ENCODE peak calls at places on chromosomes 6 and 20, in six cellular contexts. B is Peyer's patch, M is cardiac fibroblast, O is PC-9, Q is lower lobe of right lung, K is tibial nerve. N is an unnamed sample.

GRCh38 chr6:83431545-83432165 is 804 bp upstream of the ME1 start:
- DNase-seq in B (peak), M (no peak), O (peak), Q (no peak), K (no peak), N (no peak)

GRCh38 chr6:37779902-37780628 is 39.5 kb upstream of the ZFAND3 start:
- DNase-seq in B (no peak), M (no peak), O (no peak), Q (no peak), K (no peak), N (no peak)

GRCh38 chr6:147226163-147226724 is 22.0 kb downstream of the STXBP5 start:
- DNase-seq in B (no peak), M (no peak), O (no peak), Q (no peak), K (no peak), N (no peak)

GRCh38 chr20:50312682-50313187 is 122.1 kb downstream of the CEBPB start:
- DNase-seq in B (no peak), M (peak), O (no peak), Q (peak), K (peak), N (peak)

GRCh38 chr6:74705451-74705850 is 500.4 kb downstream of the COL12A1 start:
- DNase-seq in B (no peak), M (no peak), O (no peak), Q (no peak), K (no peak), N (no peak)

GRCh38 chr20:56247954-56248782 is at the start of gene MC3R:
- DNase-seq in B (no peak), M (peak), O (peak), Q (peak), K (peak), N (peak)

GRCh38 chr20:61464634-61465033 is 212.6 kb downstream of the CDH4 start:
- DNase-seq in B (no peak), M (no peak), O (no peak), Q (no peak), K (no peak), N (no peak)

GRCh38 chr6:11486486-11486885 is 51.1 kb upstream of the TMEM170B start:
- DNase-seq in B (no peak), M (no peak), O (no peak), Q (no peak), K (peak), N (no peak)

GRCh38 chr20:19026121-19026878 is 186.1 kb upstream of the SLC24A3 start:
- DNase-seq in B (no peak), M (no peak), O (no peak), Q (no peak), K (no peak), N (no peak)

GRCh38 chr20:32727663-32728062 is 15.6 kb downstream of the COMMD7 start:
- DNase-seq in B (no peak), M (peak), O (no peak), Q (no peak), K (no peak), N (no peak)

GRCh38 chr6:164455835-164456234 is 853.6 kb downstream of the C6orf118 start:
- DNase-seq in B (no peak), M (no peak), O (no peak), Q (no peak), K (no peak), N (no peak)

GRCh38 chr6:28357036-28357435 is 7.3 kb downstream of the ZKSCAN3 start:
- DNase-seq in B (no peak), M (peak), O (no peak), Q (no peak), K (no peak), N (no peak)

GRCh38 chr20:32509639-32510066 is 75.5 kb downstream of the NOL4L start:
- DNase-seq in B (no peak), M (no peak), O (peak), Q (no peak), K (no peak), N (no peak)

GRCh38 chr6:7261030-7261841 is 51.8 kb downstream of the SSR1 start:
- DNase-seq in B (peak), M (peak), O (peak), Q (peak), K (peak), N (peak)

GRCh38 chr6:111429571-111429970 is 53.4 kb downstream of the REV3L start:
- DNase-seq in B (no peak), M (no peak), O (no peak), Q (no peak), K (no peak), N (no peak)

GRCh38 chr6:108118359-108118724 is 43.8 kb upstream of the OSTM1 start:
- DNase-seq in B (no peak), M (no peak), O (no peak), Q (no peak), K (no peak), N (no peak)

GRCh38 chr6:42338573-42339218 is 113.0 kb downstream of the TRERF1 start:
- DNase-seq in B (no peak), M (peak), O (peak), Q (no peak), K (no peak), N (no peak)

GRCh38 chr20:20820780-20821495 is 108.5 kb upstream of the RALGAPA2 start:
- DNase-seq in B (no peak), M (no peak), O (no peak), Q (no peak), K (no peak), N (no peak)

GRCh38 chr6:88982720-88983119 is 19.3 kb upstream of the RNGTT start:
- DNase-seq in B (no peak), M (peak), O (no peak), Q (no peak), K (peak), N (peak)

GRCh38 chr6:2237001-2237400 is 8.4 kb downstream of the GMDS start:
- DNase-seq in B (no peak), M (peak), O (no peak), Q (no peak), K (no peak), N (no peak)

GRCh38 chr20:19045366-19045765 is 167.1 kb upstream of the SLC24A3 start:
- DNase-seq in B (no peak), M (no peak), O (no peak), Q (no peak), K (no peak), N (no peak)

GRCh38 chr20:44593721-44594120 is 11.3 kb downstream of the PKIG start:
- DNase-seq in B (no peak), M (no peak), O (no peak), Q (no peak), K (no peak), N (no peak)

GRCh38 chr6:52162940-52163908 is 23.0 kb upstream of the IL17A start:
- DNase-seq in B (no peak), M (peak), O (no peak), Q (no peak), K (no peak), N (no peak)

GRCh38 chr20:22449115-22449973 is 135.0 kb downstream of the FOXA2 start:
- DNase-seq in B (no peak), M (no peak), O (no peak), Q (no peak), K (no peak), N (peak)

GRCh38 chr6:155340464-155341129 is 26.3 kb upstream of the TFB1M start:
- DNase-seq in B (no peak), M (peak), O (no peak), Q (no peak), K (no peak), N (no peak)

GRCh38 chr6:126027601-126028000 is 41.3 kb downstream of the TRMT11 start:
- DNase-seq in B (no peak), M (peak), O (no peak), Q (no peak), K (no peak), N (no peak)

GRCh38 chr20:19363439-19363838 is 151.0 kb downstream of the SLC24A3 start:
- DNase-seq in B (no peak), M (no peak), O (no peak), Q (no peak), K (no peak), N (no peak)

GRCh38 chr6:82268301-82268846 is 20.8 kb upstream of the IBTK start:
- DNase-seq in B (no peak), M (peak), O (no peak), Q (no peak), K (no peak), N (no peak)

GRCh38 chr6:18386302-18386976 is 711 bp upstream of the RNF144B start:
- DNase-seq in B (no peak), M (peak), O (no peak), Q (peak), K (peak), N (peak)

GRCh38 chr6:90197854-90198496 is 98.7 kb downstream of the BACH2 start:
- DNase-seq in B (no peak), M (peak), O (no peak), Q (peak), K (no peak), N (no peak)

GRCh38 chr6:487956-488355 is 96.4 kb downstream of the IRF4 start:
- DNase-seq in B (no peak), M (no peak), O (no peak), Q (no peak), K (no peak), N (no peak)

GRCh38 chr6:15518878-15519277 is 143.9 kb downstream of the DTNBP1 start:
- DNase-seq in B (no peak), M (no peak), O (no peak), Q (no peak), K (no peak), N (no peak)

GRCh38 chr6:39153766-39154397 is 38.9 kb upstream of the SAYSD1 start:
- DNase-seq in B (no peak), M (no peak), O (no peak), Q (no peak), K (no peak), N (no peak)

GRCh38 chr20:62066339-62066982 is 780 bp upstream of the TAF4 start:
- DNase-seq in B (peak), M (peak), O (peak), Q (peak), K (peak), N (peak)

DNA sequence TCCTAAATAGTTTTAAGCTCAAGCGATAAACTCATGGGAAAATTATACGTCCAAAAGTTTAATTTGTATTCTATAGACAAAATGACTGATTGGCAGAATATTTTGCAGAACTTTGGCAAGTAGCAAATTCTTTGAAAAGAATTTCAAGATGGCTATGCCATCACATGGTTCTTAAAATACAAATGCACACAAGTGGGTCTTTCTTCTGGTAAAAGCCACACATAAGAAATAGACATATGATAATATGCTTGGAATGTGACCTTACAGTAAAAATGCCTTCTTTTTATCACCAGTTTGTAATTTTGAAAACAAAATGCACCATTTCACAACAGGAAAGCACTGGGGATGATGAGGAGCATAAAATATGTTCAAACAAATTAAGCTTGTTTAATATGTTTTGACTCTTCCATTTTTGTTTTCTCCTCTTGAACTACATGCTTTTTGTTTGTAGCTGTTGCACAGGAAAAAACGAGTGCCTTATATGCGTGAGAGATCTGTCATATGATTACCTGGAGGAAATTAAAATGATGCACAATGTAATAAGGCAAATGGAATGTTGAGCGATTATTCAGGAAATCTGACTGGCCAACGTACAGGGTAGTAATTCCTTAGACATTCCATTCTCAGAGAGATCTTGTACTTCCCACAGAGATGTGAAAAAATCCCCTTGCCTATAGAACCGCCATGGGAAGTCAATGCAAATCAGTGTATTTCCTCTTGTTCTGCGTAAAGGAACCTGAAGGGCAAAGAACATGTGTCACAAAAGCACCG is 911.7 kb downstream of the TFAP2A start:
- DNase-seq in B (no peak), M (peak), O (peak), Q (no peak), K (no peak), N (no peak)
- H3K4me3 ChIP-seq in B (no peak), M (no peak), O (no peak), Q (no peak), K (no peak), N (no peak)

GRCh38 chr6:128259036-128259734 is 261.2 kb downstream of the PTPRK start:
- DNase-seq in B (no peak), M (no peak), O (no peak), Q (no peak), K (no peak), N (no peak)
- H3K4me3 ChIP-seq in B (no peak), M (no peak), O (no peak), Q (peak), K (no peak), N (no peak)

DNA sequence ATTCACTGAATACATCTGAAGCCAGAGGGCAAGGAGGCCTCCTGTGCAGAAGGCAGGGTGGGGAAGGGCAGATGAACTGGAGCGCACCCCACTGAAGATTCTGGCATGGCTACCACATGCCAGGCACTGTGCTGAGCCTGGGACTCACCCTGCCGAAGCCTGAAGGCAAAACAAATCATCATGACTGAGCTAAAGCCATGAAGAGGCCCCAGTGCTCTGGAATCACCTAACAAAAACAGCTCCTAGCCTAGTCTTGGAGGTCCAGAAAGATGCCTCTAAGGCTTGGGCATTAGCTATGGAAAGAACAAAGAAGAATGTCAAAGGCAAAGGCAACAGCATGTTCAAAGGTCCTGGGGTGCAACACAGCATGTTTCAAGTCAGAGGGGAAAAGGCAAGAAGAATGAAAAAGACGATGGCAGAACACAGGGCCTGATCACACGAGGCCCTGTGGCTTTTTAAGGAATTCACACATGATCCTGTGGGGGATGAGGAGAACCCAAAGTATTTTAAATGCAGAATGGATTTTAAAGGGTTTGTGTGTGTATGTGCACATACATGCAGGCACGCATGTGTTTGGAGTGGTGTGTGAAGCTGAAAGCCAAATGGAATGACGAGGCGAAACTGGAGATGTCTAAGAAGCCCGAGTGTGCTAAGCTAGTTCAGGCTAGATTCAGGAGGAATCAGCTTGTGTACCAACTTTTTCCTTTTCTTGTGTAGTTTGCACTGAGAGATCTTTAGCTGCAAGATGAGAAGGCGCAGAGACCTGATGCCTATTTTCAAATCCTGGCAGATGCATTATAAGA is 261.4 kb downstream of the ZNF217 start:
- DNase-seq in B (no peak), M (no peak), O (no peak), Q (no peak), K (no peak), N (no peak)
- H3K4me3 ChIP-seq in B (no peak), M (no peak), O (no peak), Q (no peak), K (no peak), N (no peak)

GRCh38 chr6:4788953-4789584 is 12.9 kb downstream of the CDYL start:
- DNase-seq in B (no peak), M (no peak), O (no peak), Q (no peak), K (no peak), N (no peak)
- H3K4me3 ChIP-seq in B (no peak), M (no peak), O (no peak), Q (no peak), K (no peak), N (no peak)

GRCh38 chr6:13012271-13012670 is 295.7 kb downstream of the PHACTR1 start:
- DNase-seq in B (no peak), M (no peak), O (no peak), Q (no peak), K (no peak), N (no peak)

GRCh38 chr6:13012977-13013680 is 296.6 kb downstream of the PHACTR1 start:
- DNase-seq in B (no peak), M (peak), O (no peak), Q (peak), K (no peak), N (peak)

GRCh38 chr6:13013681-13014550 is 297.3 kb downstream of the PHACTR1 start:
- DNase-seq in B (no peak), M (peak), O (no peak), Q (no peak), K (no peak), N (peak)

GRCh38 chr6:13015379-13015681 is 298.8 kb downstream of the PHACTR1 start:
- DNase-seq in B (no peak), M (no peak), O (no peak), Q (no peak), K (no peak), N (no peak)

GRCh38 chr6:13014551-13015378 is 298.2 kb downstream of the PHACTR1 start:
- DNase-seq in B (peak), M (no peak), O (no peak), Q (peak), K (no peak), N (peak)
- H3K4me3 ChIP-seq in B (peak), M (no peak), O (no peak), Q (peak), K (peak), N (peak)

GRCh38 chr20:38875170-38875993 is 50.8 kb upstream of the FAM83D start:
- DNase-seq in B (no peak), M (no peak), O (no peak), Q (no peak), K (no peak), N (peak)
- H3K4me3 ChIP-seq in B (peak), M (no peak), O (no peak), Q (peak), K (no peak), N (no peak)

GRCh38 chr6:136192917-136193316 is 57.2 kb downstream of the MTFR2 start:
- DNase-seq in B (no peak), M (no peak), O (no peak), Q (no peak), K (no peak), N (no peak)
- H3K4me3 ChIP-seq in B (no peak), M (no peak), O (no peak), Q (no peak), K (no peak), N (no peak)

DNA sequence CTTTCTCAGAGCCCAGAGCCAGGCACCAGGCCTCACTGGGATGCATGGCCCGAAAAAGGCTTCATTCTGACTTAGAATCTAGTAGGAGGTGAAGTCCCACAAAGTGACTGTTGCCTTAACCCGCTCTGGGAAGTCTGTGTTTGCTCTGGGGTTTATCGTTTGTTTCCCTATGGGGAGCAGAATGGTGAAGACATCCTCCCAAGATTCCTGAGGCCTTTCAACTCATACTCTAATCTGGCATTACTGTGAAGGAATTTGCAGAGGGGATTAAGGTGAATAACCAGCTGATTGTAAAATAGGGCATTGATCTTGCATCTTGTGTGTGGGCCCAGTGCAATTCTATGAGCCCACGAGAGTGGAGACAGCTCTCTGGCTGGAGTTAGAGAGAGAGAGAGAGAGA is 67.8 kb downstream of the CDH26 start:
- DNase-seq in B (no peak), M (no peak), O (no peak), Q (no peak), K (no peak), N (no peak)
- H3K4me3 ChIP-seq in B (no peak), M (no peak), O (no peak), Q (no peak), K (no peak), N (no peak)

GRCh38 chr20:63564036-63564810 is 9.8 kb downstream of the HELZ2 start:
- DNase-seq in B (no peak), M (no peak), O (no peak), Q (no peak), K (no peak), N (peak)
- H3K4me3 ChIP-seq in B (no peak), M (no peak), O (no peak), Q (no peak), K (no peak), N (no peak)

N was measured in right cardiac atrium.